ENCODE peak calls at places on chromosome 9, in four cellular contexts. C, S, L and V are unnamed samples.

GRCh38 chr9:27701664-27702063 is 128.4 kb upstream of the C9orf72 start:
- DNase-seq in C (peak; percentile 31), S (peak; percentile 16), L (peak; percentile 13), V (peak; percentile 41)

GRCh38 chr9:94825620-94825958 is 99.1 kb downstream of the AOPEP start:
- DNase-seq in C (no peak), S (no peak), L (no peak), V (no peak)

GRCh38 chr9:88831783-88832407 is 159.4 kb upstream of the S1PR3 start:
- DNase-seq in C (no peak), S (no peak), L (no peak), V (no peak)

GRCh38 chr9:87370003-87370685 is 127.5 kb upstream of the DAPK1 start:
- DNase-seq in C (no peak), S (no peak), L (no peak), V (no peak)

GRCh38 chr9:81877047-81877446 is 51.2 kb upstream of the SPATA31D4 start:
- DNase-seq in C (no peak), S (no peak), L (no peak), V (no peak)

GRCh38 chr9:72954431-72955420 is 1.9 kb upstream of the ALDH1A1 start:
- DNase-seq in C (no peak), S (no peak), L (peak; percentile 15), V (no peak)

GRCh38 chr9:130137081-130137869 is 34.9 kb upstream of the NCS1 start:
- DNase-seq in C (no peak), S (no peak), L (no peak), V (no peak)

GRCh38 chr9:109121218-109121796 is 1.6 kb upstream of the TMEM245 start:
- DNase-seq in C (no peak), S (no peak), L (no peak), V (no peak)

GRCh38 chr9:107833295-107833694 is 343.7 kb upstream of the KLF4 start:
- DNase-seq in C (no peak), S (no peak), L (no peak), V (no peak)

GRCh38 chr9:124541824-124542223 is 34.6 kb upstream of the NR5A1 start:
- DNase-seq in C (no peak), S (no peak), L (no peak), V (no peak)

GRCh38 chr9:114299286-114300152 is 23.4 kb upstream of the ORM1 start:
- DNase-seq in C (no peak), S (no peak), L (no peak), V (no peak)

GRCh38 chr9:108511200-108511756 is 344.5 kb downstream of the ACTL7B start:
- DNase-seq in C (no peak), S (no peak), L (no peak), V (no peak)

GRCh38 chr9:1490341-1491115 is 440.4 kb downstream of the DMRT2 start:
- DNase-seq in C (no peak), S (no peak), L (no peak), V (no peak)

GRCh38 chr9:99681113-99681512 is 140.6 kb upstream of the NR4A3 start:
- DNase-seq in C (no peak), S (no peak), L (no peak), V (no peak)

GRCh38 chr9:32395483-32396216 is 11.2 kb downstream of the ACO1 start:
- DNase-seq in C (no peak), S (peak; percentile 29), L (peak; percentile 72), V (peak; percentile 10)

GRCh38 chr9:91676042-91676441 is 252.4 kb upstream of the NFIL3 start:
- DNase-seq in C (no peak), S (no peak), L (no peak), V (no peak)

GRCh38 chr9:17760250-17760649 is 181.4 kb downstream of the SH3GL2 start:
- DNase-seq in C (no peak), S (no peak), L (no peak), V (no peak)

GRCh38 chr9:17761984-17762676 is 183.3 kb downstream of the SH3GL2 start:
- DNase-seq in C (no peak), S (no peak), L (no peak), V (no peak)

GRCh38 chr9:17764306-17764705 is 185.4 kb downstream of the SH3GL2 start:
- DNase-seq in C (no peak), S (no peak), L (no peak), V (no peak)
- H3K4me3 ChIP-seq in C (no peak overlapping the region), S (no peak overlapping the region), L (no peak overlapping the region), V (no peak overlapping the region)

GRCh38 chr9:122075135-122076030 is 17.7 kb downstream of the TTLL11 start:
- DNase-seq in C (no peak), S (no peak), L (no peak), V (no peak)
- H3K27ac ChIP-seq in C (peak overlapping the region; percentile 3), S (peak overlapping the region; percentile 18), L (peak overlapping the region; percentile 87), V (no peak overlapping the region)

GRCh38 chr9:75653335-75653734 is 237.1 kb upstream of the PCSK5 start:
- DNase-seq in C (no peak), S (no peak), L (no peak), V (no peak)

GRCh38 chr9:75649060-75649459 is 241.4 kb upstream of the PCSK5 start:
- DNase-seq in C (no peak), S (no peak), L (no peak), V (no peak)

GRCh38 chr9:75653750-75654149 is 236.7 kb upstream of the PCSK5 start:
- DNase-seq in C (no peak), S (no peak), L (no peak), V (no peak)

GRCh38 chr9:75648021-75648420 is 242.5 kb upstream of the PCSK5 start:
- DNase-seq in C (no peak), S (no peak), L (no peak), V (no peak)

GRCh38 chr9:75651709-75652108 is 238.8 kb upstream of the PCSK5 start:
- DNase-seq in C (no peak), S (no peak), L (no peak), V (no peak)
- TF ChIP-seq CTCF in C (no peak), S (no peak), L (no peak), V (no peak)

GRCh38 chr9:137302176-137303030 is at the start of gene NRARP:
- DNase-seq in C (peak; percentile 83), S (peak; percentile 91), L (peak; percentile 84), V (peak; percentile 90)
- H3K4me3 ChIP-seq in C (peak within 1 kb of the TSS; percentile 71), S (peak within 1 kb of the TSS; percentile 80), L (peak within 1 kb of the TSS; percentile 66), V (peak within 1 kb of the TSS; percentile 60)

GRCh38 chr9:136681029-136681428 is 6.2 kb downstream of the AGPAT2 start:
- DNase-seq in C (no peak), S (no peak), L (no peak), V (no peak)
- H3K27ac ChIP-seq in C (no peak overlapping the region), S (no peak overlapping the region), L (no peak overlapping the region), V (peak overlapping the region; percentile 16)

DNA sequence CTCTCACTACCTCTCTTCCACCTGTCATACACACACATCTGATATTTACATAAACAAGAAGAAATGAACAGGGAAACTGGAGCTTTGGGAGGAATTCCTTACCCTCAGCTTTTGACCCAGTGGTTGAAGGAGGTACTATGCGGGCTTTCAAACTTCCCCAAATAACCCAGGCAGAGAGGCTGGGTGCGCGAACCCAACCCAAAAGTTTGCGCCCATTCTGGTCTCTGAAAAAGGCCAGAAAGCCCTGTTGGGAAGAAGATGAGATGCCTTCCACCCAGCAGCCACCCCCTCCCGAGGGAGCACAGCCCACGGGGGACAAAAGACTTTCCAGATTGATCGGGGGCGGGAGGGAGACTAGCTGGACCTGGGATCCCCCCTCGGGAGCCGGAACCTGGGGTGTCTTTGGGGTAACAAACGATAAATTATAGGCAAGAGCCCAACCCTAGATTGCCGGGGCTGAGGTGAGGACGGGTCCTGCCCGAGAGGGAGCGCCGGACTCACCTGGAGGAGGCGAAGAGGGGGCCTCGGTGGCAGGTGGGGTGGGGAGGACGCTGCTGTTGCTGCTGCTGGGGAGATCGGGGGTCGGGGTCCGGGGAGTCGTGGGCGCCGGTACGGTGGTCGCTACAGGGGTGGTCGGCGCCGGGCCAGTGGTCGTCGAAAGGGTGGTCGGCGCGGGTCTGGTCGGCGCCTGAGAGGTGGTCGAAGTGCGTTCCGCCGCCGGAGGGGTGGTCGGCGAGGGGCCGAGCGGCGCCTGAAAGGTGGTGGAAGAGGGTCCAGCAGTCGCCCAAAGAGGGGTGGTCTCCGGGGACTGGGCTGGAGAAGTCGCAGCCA is 798 bp downstream of the MEGF9 start:
- DNase-seq in C (no peak), S (peak; percentile 29), L (peak; percentile 26), V (no peak)
- TF ChIP-seq CTCF in C (no peak), S (peak; percentile 46), L (no peak), V (no peak)

GRCh38 chr9:134304306-134304705 is 21.9 kb upstream of the RXRA start:
- DNase-seq in C (no peak), S (peak; percentile 4), L (no peak), V (no peak)

GRCh38 chr9:134301387-134302129 is 24.7 kb upstream of the RXRA start:
- DNase-seq in C (no peak), S (peak; percentile 13), L (peak; percentile 4), V (no peak)

GRCh38 chr9:134299883-134300282 is 26.4 kb upstream of the RXRA start:
- DNase-seq in C (peak; percentile 72), S (peak; percentile 12), L (no peak), V (no peak)

GRCh38 chr9:134303601-134304000 is 22.7 kb upstream of the RXRA start:
- DNase-seq in C (no peak), S (peak; percentile 5), L (peak; percentile 6), V (no peak)

GRCh38 chr9:134302130-134302817 is 24.0 kb upstream of the RXRA start:
- DNase-seq in C (no peak), S (no peak), L (no peak), V (no peak)
- H3K4me3 ChIP-seq in C (no peak overlapping the region), S (no peak overlapping the region), L (no peak overlapping the region), V (no peak overlapping the region)

GRCh38 chr9:129138144-129138462 is 26.9 kb downstream of the PTPA start:
- DNase-seq in C (no peak), S (no peak), L (no peak), V (no peak)

GRCh38 chr9:129137292-129138143 is 26.3 kb downstream of the PTPA start:
- DNase-seq in C (no peak), S (no peak), L (no peak), V (no peak)

GRCh38 chr9:129138476-129139232 is 27.4 kb downstream of the PTPA start:
- DNase-seq in C (peak; percentile 56), S (peak; percentile 61), L (peak; percentile 68), V (no peak)

GRCh38 chr9:129135476-129135875 is 24.3 kb downstream of the PTPA start:
- DNase-seq in C (no peak), S (no peak), L (no peak), V (no peak)

GRCh38 chr9:129136446-129137049 is 25.3 kb downstream of the PTPA start:
- DNase-seq in C (no peak), S (no peak), L (no peak), V (no peak)
- H3K27ac ChIP-seq in C (no peak overlapping the region), S (no peak overlapping the region), L (no peak overlapping the region), V (no peak overlapping the region)